ENCODE peak calls at places on chromosomes 1 and 21, in four cellular contexts. J is stimulated activated CD8-positive, alpha-beta memory T cell treated with anti-CD3 and anti-CD28 coated beads, Interleukin-4, amount 100 ng/mL, for 48 hours; R is NCI-H2107; T is fibroblast of the conjunctiva. X is an unnamed sample.

GRCh38 chr21:44880762-44881585 is 7.5 kb upstream of the PTTG1IP start:
- DNase-seq in T (no peak), J (no peak), R (no peak), X (no peak)

GRCh38 chr1:162973381-162973795 is 95.8 kb upstream of the RGS4 start:
- DNase-seq in J (no peak), R (no peak), T (peak; percentile 65), X (no peak)

GRCh38 chr1:53740621-53741105 is 1.7 kb upstream of the GLIS1 start:
- DNase-seq in J (no peak), R (no peak), T (peak; percentile 77), X (no peak)

GRCh38 chr1:180839547-180839946 is 73.2 kb upstream of the KIAA1614 start:
- DNase-seq in J (no peak), T (no peak), R (no peak), X (no peak)

GRCh38 chr1:54806931-54807611 is 5.9 kb upstream of the TTC22 start:
- DNase-seq in J (peak; percentile 54), R (no peak), T (no peak), X (peak; percentile 34)

GRCh38 chr1:167678422-167678821 is 43.4 kb upstream of the MPZL1 start:
- DNase-seq in T (no peak), J (no peak), R (no peak), X (no peak)

GRCh38 chr1:22472596-22472995 is 20.9 kb downstream of the ZBTB40 start:
- DNase-seq in J (no peak), R (no peak), T (no peak), X (no peak)

GRCh38 chr1:44660176-44660575 is 14.1 kb downstream of the TMEM53 start:
- DNase-seq in R (peak; percentile 63), T (no peak), J (no peak), X (peak; percentile 68)

GRCh38 chr1:33524586-33524985 is 52.1 kb downstream of the ZSCAN20 start:
- DNase-seq in J (no peak), R (no peak), T (no peak), X (no peak)

GRCh38 chr1:226674892-226675719 is 64.0 kb downstream of the ITPKB start:
- DNase-seq in T (no peak), J (peak; percentile 75), R (no peak), X (no peak)

GRCh38 chr1:58927722-58928085 is 143.9 kb upstream of the JUN start:
- DNase-seq in J (no peak), R (no peak), T (no peak), X (no peak)

GRCh38 chr1:197948926-197949899 is 32.0 kb downstream of the LHX9 start:
- DNase-seq in R (no peak), J (peak; percentile 36), T (no peak), X (no peak)

GRCh38 chr1:161989108-161989507 is 34.6 kb downstream of the OLFML2B start:
- DNase-seq in R (no peak), J (no peak), T (no peak), X (no peak)

GRCh38 chr1:91018006-91018405 is 3.8 kb downstream of the ZNF644 start:
- DNase-seq in J (no peak), R (no peak), T (no peak), X (no peak)

GRCh38 chr21:34598931-34599400 is 15.9 kb downstream of the RCAN1 start:
- DNase-seq in R (no peak), J (no peak), T (no peak), X (no peak)

GRCh38 chr1:3524571-3525203 is 70.2 kb downstream of the ARHGEF16 start:
- DNase-seq in R (no peak), T (no peak), J (no peak), X (no peak)

GRCh38 chr1:151534662-151535278 is 5.3 kb upstream of the TUFT1 start:
- DNase-seq in T (peak; percentile 56), J (peak; percentile 92), R (peak; percentile 49), X (no peak)

GRCh38 chr1:74693473-74693872 is 19.9 kb upstream of the ERICH3 start:
- DNase-seq in R (no peak), J (no peak), T (no peak), X (no peak)

GRCh38 chr1:63787875-63788274 is 14.1 kb downstream of the ROR1 start:
- DNase-seq in T (no peak), J (no peak), R (peak; percentile 67), X (no peak)

GRCh38 chr1:37931148-37931492 is 15.7 kb downstream of the INPP5B start:
- DNase-seq in J (peak; percentile 40), R (no peak), T (no peak), X (peak; percentile 43)

GRCh38 chr1:241470361-241470760 is 49.2 kb downstream of the FH start:
- DNase-seq in T (no peak), J (no peak), R (no peak), X (no peak)

GRCh38 chr21:36126166-36126565 is 8.7 kb upstream of the CBR3 start:
- DNase-seq in R (no peak), T (no peak), J (peak; percentile 11), X (peak; percentile 63)

GRCh38 chr21:42028754-42029385 is 18.7 kb upstream of the ZBTB21 start:
- DNase-seq in R (no peak), T (no peak), J (no peak), X (no peak)

GRCh38 chr1:40273547-40274166 is 15.6 kb downstream of the ZMPSTE24 start:
- DNase-seq in J (no peak), T (no peak), R (no peak), X (no peak)

X was measured in upper lobe of left lung.